ENCODE peak calls at places on chromosomes 12 and 14, in ten cellular contexts. I is HFFc6; A is mucosa of descending colon; X is lower leg skin; Z is type B pancreatic cell; V is colonic mucosa; R is AG09319; G is heart left ventricle; O is astrocyte of the cerebellum; E is activated CD8-positive, alpha-beta T cell treated with anti-CD3 and anti-CD28 coated beads for 36 hours. Q is an unnamed sample.

GRCh38 chr12:97323154-97323553 is 139.4 kb upstream of the RMST start:
- DNase-seq in I (no peak), Z (no peak), V (no peak), X (no peak), O (no peak), R (no peak), G (no peak), E (no peak), A (no peak), Q (no peak)

GRCh38 chr12:72836184-72836583 is 564.0 kb downstream of the TRHDE start:
- DNase-seq in Z (no peak), V (no peak), X (no peak), G (no peak), A (no peak), E (no peak), I (no peak), R (no peak), O (no peak), Q (no peak)

GRCh38 chr14:67228325-67228984 is 12.8 kb upstream of the PALS1 start:
- DNase-seq in V (no peak), Z (no peak), X (no peak), I (peak), E (no peak), G (no peak), O (no peak), A (no peak), R (no peak), Q (no peak)

GRCh38 chr12:92396647-92397258 is 251.1 kb upstream of the BTG1 start:
- DNase-seq in G (no peak), I (peak), E (no peak), X (peak), R (peak), Z (no peak), V (no peak), A (no peak), O (no peak), Q (no peak)

GRCh38 chr14:26104686-26105085 is 493.1 kb downstream of the NOVA1 start:
- DNase-seq in X (no peak), E (no peak), I (no peak), O (no peak), A (no peak), Z (no peak), G (no peak), R (no peak), V (no peak), Q (no peak)

GRCh38 chr14:101604228-101604934 is 43.1 kb downstream of the DIO3 start:
- DNase-seq in G (no peak), O (no peak), Z (no peak), A (no peak), R (no peak), V (no peak), X (no peak), E (no peak), I (no peak), Q (no peak)

GRCh38 chr12:49741882-49742620 is 694 bp downstream of the TMBIM6 start:
- DNase-seq in V (peak), X (peak), R (peak), Z (peak), I (peak), A (peak), E (peak), O (peak), G (peak), Q (peak)

GRCh38 chr14:24436355-24437019 is 6.1 kb downstream of the SDR39U1 start:
- DNase-seq in X (no peak), R (no peak), A (peak), G (peak), V (no peak), E (peak), Z (no peak), O (peak), I (peak), Q (no peak)

GRCh38 chr14:68363401-68363800 is 429.5 kb downstream of the ZFP36L1 start:
- DNase-seq in A (no peak), G (no peak), E (no peak), R (no peak), V (no peak), X (no peak), Z (no peak), O (no peak), I (no peak), Q (peak)

GRCh38 chr14:68394719-68395117 is 398.1 kb downstream of the ZFP36L1 start:
- DNase-seq in Z (no peak), I (no peak), O (no peak), A (peak), R (no peak), E (no peak), V (no peak), G (no peak), X (no peak), Q (no peak)

GRCh38 chr12:104877107-104877705 is 80.9 kb downstream of the SLC41A2 start:
- DNase-seq in O (peak), E (peak), G (peak), V (peak), Z (no peak), A (peak), I (peak), X (peak), R (peak), Q (no peak)

GRCh38 chr12:14664434-14665023 is 31.9 kb downstream of the GUCY2C start:
- DNase-seq in Z (no peak), I (peak), A (no peak), X (peak), R (no peak), E (peak), O (no peak), V (peak), G (no peak), Q (no peak)

GRCh38 chr12:14768823-14769405 is 34.4 kb downstream of the WBP11 start:
- DNase-seq in A (peak), I (no peak), R (no peak), Z (no peak), E (peak), G (no peak), X (no peak), O (no peak), V (peak), Q (peak)

GRCh38 chr12:13404631-13405473 is 208.3 kb downstream of the EMP1 start:
- DNase-seq in G (no peak), Z (no peak), A (peak), E (no peak), V (peak), O (no peak), I (no peak), R (no peak), X (no peak), Q (no peak)
- TF ChIP-seq CTCF in G (no peak), Z (no peak), A (no peak), E (no peak), V (no peak), O (no peak), I (no peak), R (no peak), X (no peak), Q (no peak)

GRCh38 chr12:53014709-53015108 is 8.5 kb downstream of the EIF4B start:
- DNase-seq in G (no peak), X (no peak), E (no peak), O (no peak), Z (no peak), V (no peak), R (no peak), I (no peak), A (no peak), Q (no peak)

GRCh38 chr12:53006810-53007742 is 820 bp downstream of the EIF4B start:
- DNase-seq in O (no peak), X (peak), V (peak), E (peak), A (peak), I (peak), G (peak), Z (peak), R (peak), Q (peak)

GRCh38 chr12:53012928-53013327 is 6.7 kb downstream of the EIF4B start:
- DNase-seq in I (no peak), Z (no peak), G (no peak), X (no peak), E (no peak), A (no peak), V (no peak), O (no peak), R (no peak), Q (no peak)

GRCh38 chr12:53011889-53012288 is 5.6 kb downstream of the EIF4B start:
- DNase-seq in Z (no peak), G (no peak), V (no peak), E (no peak), O (no peak), X (no peak), I (no peak), R (no peak), A (no peak), Q (no peak)

DNA sequence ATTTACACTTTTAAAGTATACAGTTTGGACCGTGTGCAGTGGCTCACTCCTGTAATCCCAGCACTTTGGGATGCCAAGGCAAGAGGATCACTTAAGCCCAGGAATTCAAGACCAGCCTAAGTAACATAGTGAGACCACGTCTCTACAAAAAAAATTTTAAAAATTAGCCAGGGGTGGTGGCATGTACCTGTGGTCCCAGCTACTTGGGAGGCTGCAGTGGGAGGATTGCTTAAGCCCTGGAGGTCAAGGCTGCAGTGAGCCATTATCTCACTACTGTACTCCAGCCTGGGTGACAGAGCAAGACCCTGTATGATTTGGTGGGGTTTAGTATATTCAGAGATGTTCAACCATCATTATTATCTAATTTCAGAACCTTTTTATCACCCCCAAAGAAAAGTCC is 4.7 kb downstream of the EIF4B start:
- DNase-seq in Z (no peak), V (no peak), G (no peak), X (no peak), E (no peak), R (no peak), O (no peak), I (no peak), A (no peak), Q (no peak)
- TF ChIP-seq CTCF in Z (no peak), V (no peak), G (no peak), X (no peak), E (no peak), R (no peak), O (no peak), I (no peak), A (no peak), Q (no peak)

DNA sequence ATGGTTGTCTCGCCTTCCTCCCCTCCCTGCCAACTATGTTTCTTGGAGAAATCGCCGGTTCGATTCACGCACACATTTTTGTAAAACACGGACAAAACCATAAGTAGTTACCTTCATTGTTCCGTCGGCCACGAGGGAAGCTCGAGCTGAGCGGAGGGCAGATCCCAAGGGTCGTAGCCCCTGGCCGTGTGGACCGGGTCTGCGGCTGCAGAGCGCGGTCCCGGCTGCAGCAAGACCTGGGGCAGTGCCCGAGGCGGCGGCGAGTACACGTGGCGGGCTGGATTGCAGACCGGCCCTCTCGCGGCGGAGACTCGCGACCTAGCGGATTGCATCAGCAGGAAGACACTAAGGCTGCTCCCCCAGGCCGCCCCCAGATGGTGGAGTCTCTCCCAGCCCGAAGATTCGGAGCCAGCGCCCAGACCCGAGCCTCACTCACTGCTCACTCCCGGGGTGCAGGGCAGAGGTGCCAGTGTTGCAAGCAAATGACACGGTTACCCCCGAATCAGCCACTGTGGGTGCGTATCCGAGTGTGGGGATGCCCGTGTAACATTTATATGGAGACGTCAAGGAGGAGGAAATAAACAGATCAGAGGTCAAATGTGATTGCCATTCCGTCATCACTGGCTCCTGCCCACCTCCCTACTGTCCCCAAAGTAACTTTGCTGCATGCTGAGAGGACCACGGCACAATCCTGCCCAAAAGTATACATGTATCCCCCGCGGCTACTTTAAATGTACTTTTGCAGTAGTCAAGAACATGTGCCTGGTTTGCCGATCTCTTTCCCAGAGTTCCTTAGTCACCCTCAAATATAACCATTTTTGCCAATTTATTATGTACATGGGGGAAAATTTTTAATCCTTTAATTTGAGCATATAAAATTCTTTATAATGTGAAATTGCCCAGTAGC is at the start of gene BCAT1:
- DNase-seq in Z (peak), V (peak), E (peak), I (peak), A (peak), O (no peak), R (peak), X (peak), G (peak), Q (peak)
- TF ChIP-seq CTCF in Z (peak), V (no peak), E (no peak), I (peak), A (no peak), O (peak), R (peak), X (no peak), G (no peak), Q (peak)

DNA sequence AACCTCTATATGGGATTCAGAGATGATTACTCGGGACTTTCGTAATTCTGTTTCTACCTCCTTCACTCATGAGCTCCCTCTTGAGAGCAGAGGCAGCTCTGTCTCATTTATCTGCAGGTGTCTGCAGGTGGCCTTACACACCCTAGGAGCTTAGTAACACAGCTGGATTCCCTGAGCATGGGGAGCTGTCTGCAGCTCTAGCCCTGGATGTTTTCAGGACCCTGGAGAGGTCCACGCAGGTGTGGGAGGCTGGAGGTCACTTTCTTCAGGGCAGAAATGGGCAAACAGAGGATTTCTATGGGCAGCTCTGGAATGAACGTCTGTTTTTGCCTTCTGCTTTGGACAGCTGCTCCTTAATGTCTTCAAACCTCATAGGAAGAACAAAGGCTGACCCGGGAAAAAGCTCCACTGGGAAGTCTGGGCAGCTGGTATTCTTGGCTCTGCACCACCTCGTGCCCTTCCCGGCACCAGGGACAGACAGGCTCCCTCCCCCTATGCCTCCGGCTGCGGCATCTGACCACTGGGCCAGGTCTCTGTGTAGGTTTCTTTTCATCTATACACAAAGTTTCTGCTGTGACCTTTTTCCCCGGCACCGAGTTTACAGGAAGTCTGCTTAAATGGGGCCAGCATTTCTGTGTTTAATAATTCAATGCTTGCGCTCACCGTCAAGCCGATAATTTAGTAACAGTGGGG is 320.3 kb upstream of the SFSWAP start:
- DNase-seq in O (no peak), R (no peak), I (no peak), X (no peak), Z (no peak), E (peak), V (no peak), A (no peak), G (no peak), Q (no peak)
- TF ChIP-seq CTCF in O (no peak), R (no peak), I (no peak), X (no peak), Z (no peak), E (no peak), V (no peak), A (no peak), G (no peak), Q (no peak)

GRCh38 chr14:100524933-100525243 is 62.3 kb downstream of the BEGAIN start:
- DNase-seq in A (no peak), V (peak), X (peak), I (no peak), O (no peak), Z (peak), E (peak), G (no peak), R (no peak), Q (no peak)
- TF ChIP-seq CTCF in A (no peak), V (peak), X (no peak), I (peak), O (peak), Z (peak), E (peak), G (no peak), R (no peak), Q (peak)

GRCh38 chr12:2008677-2009076 is 4.4 kb upstream of the DCP1B start:
- DNase-seq in O (no peak), Z (no peak), A (no peak), V (no peak), X (no peak), E (no peak), G (no peak), I (no peak), R (no peak), Q (no peak)

GRCh38 chr12:2009623-2010022 is 5.4 kb upstream of the DCP1B start:
- DNase-seq in X (no peak), I (no peak), O (no peak), E (no peak), G (no peak), A (no peak), V (no peak), R (no peak), Z (no peak), Q (no peak)

GRCh38 chr12:2003676-2004112 is 563 bp downstream of the DCP1B start:
- DNase-seq in V (no peak), A (no peak), I (peak), O (peak), R (no peak), X (no peak), G (no peak), E (no peak), Z (no peak), Q (no peak)

DNA sequence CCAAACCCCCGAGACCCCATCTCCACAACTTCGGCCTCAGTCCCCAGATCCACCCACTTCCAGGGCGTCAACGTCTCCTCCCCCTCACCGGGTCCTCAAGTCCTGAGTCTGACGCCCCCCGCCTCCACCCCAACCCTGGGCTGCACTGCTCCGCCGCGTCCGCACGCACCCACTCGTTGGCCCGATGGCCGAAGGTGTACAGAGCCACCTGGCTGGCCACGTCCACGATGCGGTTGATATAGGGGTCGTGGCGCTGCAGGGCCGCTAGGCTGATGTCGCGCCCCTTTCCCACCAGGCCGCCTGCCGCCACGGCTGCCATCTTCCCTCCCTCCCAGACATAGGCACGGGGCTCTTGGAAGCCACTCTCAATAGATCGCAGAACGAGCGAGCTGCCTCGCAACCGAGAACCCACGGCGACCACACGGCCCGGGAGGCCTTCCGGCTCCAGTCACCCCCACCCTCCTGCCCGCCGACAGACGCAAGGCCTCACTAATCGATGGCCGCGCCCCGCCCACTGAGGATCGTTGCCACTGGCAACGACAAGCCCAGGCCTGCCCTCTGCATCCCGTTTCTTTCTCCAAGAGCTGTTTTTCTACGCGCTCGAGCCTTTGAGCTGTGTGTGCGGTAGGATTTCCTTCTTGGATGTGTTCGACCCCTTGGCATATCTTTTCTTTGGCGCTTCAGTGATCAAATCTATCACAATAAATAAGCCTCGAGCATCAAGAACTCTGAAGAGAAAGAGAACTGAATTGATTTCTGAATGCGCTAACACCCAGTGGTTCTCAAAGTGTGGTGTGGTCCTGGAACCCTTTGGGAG is at the start of gene DCP1B:
- DNase-seq in A (peak), E (peak), G (peak), X (peak), I (peak), V (peak), O (peak), Z (peak), R (peak), Q (peak)
- TF ChIP-seq CTCF in A (no peak), E (no peak), G (no peak), X (no peak), I (no peak), V (no peak), O (no peak), Z (peak), R (no peak), Q (peak)

GRCh38 chr14:90510208-90510607 is 113.4 kb downstream of the CALM1 start:
- DNase-seq in Z (no peak), E (no peak), A (peak), R (no peak), V (peak), O (no peak), I (no peak), G (no peak), X (peak), Q (no peak)

GRCh38 chr14:90508073-90508472 is 111.2 kb downstream of the CALM1 start:
- DNase-seq in E (no peak), X (no peak), O (no peak), A (no peak), Z (no peak), G (no peak), I (no peak), V (no peak), R (no peak), Q (no peak)

GRCh38 chr14:90511252-90511651 is 114.4 kb downstream of the CALM1 start:
- DNase-seq in X (no peak), R (no peak), G (no peak), Z (no peak), O (no peak), I (no peak), V (no peak), A (no peak), E (no peak), Q (no peak)

GRCh38 chr14:90508536-90509254 is 111.9 kb downstream of the CALM1 start:
- DNase-seq in O (no peak), V (peak), R (no peak), E (no peak), Z (no peak), G (no peak), X (no peak), A (peak), I (no peak), Q (no peak)

DNA sequence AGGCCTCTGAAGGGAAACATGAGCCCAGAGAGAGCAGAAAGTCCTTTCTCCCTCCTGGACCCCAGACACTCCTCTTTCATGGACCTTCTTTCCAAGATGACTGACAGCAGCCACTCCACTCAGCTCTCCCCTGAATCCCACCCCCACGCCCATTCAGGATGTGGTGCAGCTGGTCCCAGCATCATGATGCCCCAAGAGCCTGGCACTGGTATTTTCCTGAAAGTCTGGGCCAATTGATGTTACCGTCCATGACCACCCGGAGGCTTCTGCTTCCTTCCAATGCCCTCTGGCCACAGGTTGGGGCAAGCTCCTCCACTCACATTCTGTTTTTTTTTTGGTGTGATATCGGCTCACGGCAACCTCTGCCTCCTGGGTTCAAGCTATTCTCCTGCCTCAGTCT is 112.6 kb downstream of the CALM1 start:
- DNase-seq in X (no peak), G (no peak), Z (no peak), R (no peak), O (no peak), I (no peak), E (no peak), A (no peak), V (no peak), Q (no peak)
- TF ChIP-seq CTCF in X (no peak), G (no peak), Z (peak), R (no peak), O (no peak), I (no peak), E (no peak), A (no peak), V (no peak), Q (no peak)